ENCODE peak calls at places on chromosomes 2 and 18, in six cellular contexts. N, W, P, D, A and L are unnamed samples.

GRCh38 chr18:32772580-32773186 is at the start of gene KLHL14:
- DNase-seq in D (no peak), W (no peak), P (no peak), A (peak; percentile 13), N (no peak), L (no peak)

GRCh38 chr2:81481242-81481993 is 1176.9 kb upstream of the LRRTM1 start:
- DNase-seq in P (no peak), A (no peak), D (no peak), W (no peak), N (no peak), L (no peak)

GRCh38 chr2:205822578-205822977 is 140.3 kb downstream of the NRP2 start:
- DNase-seq in P (peak; percentile 68), N (peak; percentile 89), A (no peak), W (no peak), D (peak; percentile 15), L (no peak)

GRCh38 chr2:199757466-199757865 is 93.5 kb downstream of the FTCDNL1 start:
- DNase-seq in A (no peak), N (peak; percentile 3), P (peak; percentile 29), D (no peak), W (peak; percentile 32), L (peak; percentile 26)

GRCh38 chr2:144358979-144359541 is 160.9 kb downstream of the ZEB2 start:
- DNase-seq in N (peak; percentile 66), A (no peak), P (peak; percentile 80), W (no peak), D (peak; percentile 34), L (peak; percentile 41)

GRCh38 chr18:34880882-34881852 is 160.0 kb upstream of the MAPRE2 start:
- DNase-seq in W (no peak), N (no peak), D (no peak), P (peak; percentile 14), A (no peak), L (peak; percentile 54)

GRCh38 chr2:119485336-119486110 is 38.8 kb downstream of the SCTR start:
- DNase-seq in D (no peak), A (no peak), N (no peak), P (peak; percentile 10), W (no peak), L (no peak)

GRCh38 chr2:64945973-64946736 is 43.0 kb upstream of the SLC1A4 start:
- DNase-seq in N (no peak), D (peak; percentile 86), A (peak; percentile 5), W (peak; percentile 51), P (no peak), L (no peak)

GRCh38 chr2:40255118-40255517 is 196.8 kb downstream of the SLC8A1 start:
- DNase-seq in A (no peak), W (no peak), N (no peak), D (no peak), P (no peak), L (no peak)

GRCh38 chr2:83582589-83582988 is 876.5 kb downstream of the SUCLG1 start:
- DNase-seq in A (no peak), P (no peak), W (no peak), D (no peak), N (no peak), L (no peak)

GRCh38 chr2:83587309-83587708 is 871.8 kb downstream of the SUCLG1 start:
- DNase-seq in W (no peak), D (no peak), A (no peak), P (no peak), N (no peak), L (no peak)

GRCh38 chr2:83584674-83585073 is 874.4 kb downstream of the SUCLG1 start:
- DNase-seq in A (peak; percentile 56), W (no peak), N (peak; percentile 28), D (no peak), P (peak; percentile 65), L (peak; percentile 59)

DNA sequence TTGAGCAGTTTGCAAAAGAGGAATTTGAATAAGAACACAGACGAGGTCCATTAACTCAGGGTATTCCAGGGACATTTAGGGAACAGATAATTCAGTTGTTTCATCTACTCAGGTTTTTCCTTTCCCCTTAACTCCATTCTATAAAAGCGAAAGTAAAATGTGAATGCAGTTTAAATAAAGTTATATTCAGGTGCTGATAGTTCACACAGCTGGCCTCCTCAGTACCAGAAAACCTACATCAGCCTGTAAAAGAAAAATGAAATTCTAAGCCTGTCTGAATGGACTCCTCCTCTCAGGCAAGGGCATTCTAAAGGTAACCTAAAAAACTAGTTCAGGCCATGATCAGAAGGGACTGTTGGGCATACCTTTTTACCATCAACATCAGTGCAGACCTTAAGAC is 873.8 kb downstream of the SUCLG1 start:
- DNase-seq in D (peak; percentile 13), W (no peak), P (no peak), N (no peak), A (no peak), L (peak; percentile 12)
- H3K4me3 ChIP-seq in D (peak overlapping the region; percentile 19), W (no peak overlapping the region), P (peak overlapping the region; percentile 57), N (no peak overlapping the region), A (no peak overlapping the region), L (no peak overlapping the region)

GRCh38 chr2:44715671-44716077 is 225.8 kb upstream of the SIX3 start:
- DNase-seq in D (peak; percentile 56), N (peak; percentile 48), P (peak; percentile 82), W (no peak), A (peak; percentile 72), L (peak; percentile 59)

GRCh38 chr2:44719564-44719963 is 221.9 kb upstream of the SIX3 start:
- DNase-seq in A (no peak), P (no peak), N (no peak), D (no peak), W (no peak), L (no peak)

GRCh38 chr2:44718431-44718830 is 223.1 kb upstream of the SIX3 start:
- DNase-seq in P (no peak), N (no peak), W (no peak), D (no peak), A (no peak), L (no peak)

GRCh38 chr2:44713170-44713569 is 228.3 kb upstream of the SIX3 start:
- DNase-seq in A (no peak), W (no peak), N (no peak), D (peak; percentile 72), P (no peak), L (no peak)

DNA sequence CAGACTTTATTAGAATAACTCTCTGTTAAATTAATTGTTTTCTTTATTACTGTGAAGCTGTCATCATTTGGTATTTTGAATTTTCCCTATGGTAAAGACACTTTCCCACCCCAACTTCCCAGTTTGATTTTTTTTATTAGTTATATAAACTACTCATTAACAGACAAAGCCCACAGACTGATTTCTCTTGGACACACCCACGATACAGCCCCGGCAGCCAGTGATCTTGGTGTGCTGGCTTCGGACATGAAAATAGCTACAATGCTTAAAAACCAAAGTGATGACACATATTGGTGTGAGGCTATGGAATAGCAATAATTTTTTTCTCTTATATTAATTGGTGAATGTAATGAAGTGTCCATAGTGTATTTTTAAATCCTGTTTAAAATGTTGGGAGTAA is 225.4 kb upstream of the SIX3 start:
- DNase-seq in N (peak; percentile 18), P (peak; percentile 71), D (no peak), A (no peak), W (no peak), L (no peak)
- H3K9ac ChIP-seq in N (no peak overlapping the region), P (peak overlapping the region; percentile 15), D (no peak overlapping the region), A (no peak overlapping the region), W (no peak overlapping the region), L (no peak overlapping the region)

GRCh38 chr2:134717706-134718094 is 1.1 kb downstream of the TMEM163 start:
- DNase-seq in P (peak; percentile 9), A (peak; percentile 47), D (no peak), N (no peak), W (no peak), L (no peak)
- H3K27me3 ChIP-seq in P (peaks cover 58% of the 10 kb centered on the region), A (peaks cover 89% of the 10 kb centered on the region), D (peaks cover 10% of the 10 kb centered on the region), N (peaks cover 59% of the 10 kb centered on the region), W (peaks cover 48% of the 10 kb centered on the region), L (peaks cover 82% of the 10 kb centered on the region)

GRCh38 chr18:79406708-79407107 is 11.0 kb downstream of the NFATC1 start:
- DNase-seq in D (no peak), A (no peak), W (no peak), N (no peak), P (no peak), L (no peak)
- H3K4me3 ChIP-seq in D (no peak overlapping the region), A (no peak overlapping the region), W (no peak overlapping the region), N (no peak overlapping the region), P (no peak overlapping the region), L (no peak overlapping the region)

GRCh38 chr2:136131484-136131960 is 13.6 kb upstream of the CXCR4 start:
- DNase-seq in P (no peak), W (no peak), D (no peak), N (no peak), A (no peak), L (no peak)
- H3K9ac ChIP-seq in P (no peak overlapping the region), W (no peak overlapping the region), D (no peak overlapping the region), N (no peak overlapping the region), A (no peak overlapping the region), L (no peak overlapping the region)

GRCh38 chr18:57352761-57353136 is 392 bp downstream of the ST8SIA3 start:
- DNase-seq in D (no peak), P (no peak), A (peak; percentile 52), N (no peak), W (no peak), L (no peak)
- H3K27me3 ChIP-seq in D (no peaks in the 10 kb centered on the region), P (peaks cover 42% of the 10 kb centered on the region), A (peaks cover 53% of the 10 kb centered on the region), N (peaks cover 25% of the 10 kb centered on the region), W (peaks cover 13% of the 10 kb centered on the region), L (peaks cover 38% of the 10 kb centered on the region)

GRCh38 chr2:215946581-215946980 is 66.8 kb downstream of the MREG start:
- DNase-seq in A (no peak), P (no peak), W (no peak), D (no peak), N (no peak), L (no peak)

GRCh38 chr2:215948051-215948450 is 65.3 kb downstream of the MREG start:
- DNase-seq in P (no peak), N (no peak), W (no peak), D (no peak), A (no peak), L (no peak)

GRCh38 chr2:215952860-215953637 is 60.3 kb downstream of the MREG start:
- DNase-seq in N (no peak), W (no peak), A (no peak), P (no peak), D (no peak), L (no peak)

GRCh38 chr2:215950009-215950408 is 63.3 kb downstream of the MREG start:
- DNase-seq in A (peak; percentile 51), N (peak; percentile 39), D (peak; percentile 69), P (peak; percentile 72), W (no peak), L (peak; percentile 78)

DNA sequence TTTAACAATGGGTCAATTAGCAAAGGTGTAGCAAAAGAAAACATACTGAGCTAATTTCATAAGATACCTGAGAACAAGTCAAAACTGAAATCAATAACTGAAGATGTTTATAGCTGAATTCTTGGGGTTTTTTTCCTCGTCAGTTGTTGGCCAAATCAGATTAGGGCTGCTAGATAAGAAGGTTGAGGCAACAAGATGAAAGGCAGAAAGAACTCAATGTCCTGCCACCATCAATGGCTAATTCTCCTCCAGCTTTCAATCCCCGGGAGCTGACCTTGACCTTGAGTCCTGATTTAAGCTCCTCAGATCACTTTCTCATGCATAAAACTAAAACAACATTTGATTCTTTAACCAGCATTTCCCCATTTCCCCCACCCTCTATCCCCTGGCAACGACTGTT is 61.8 kb downstream of the MREG start:
- DNase-seq in W (no peak), N (no peak), P (no peak), A (no peak), D (no peak), L (no peak)
- H3K4me3 ChIP-seq in W (no peak overlapping the region), N (no peak overlapping the region), P (no peak overlapping the region), A (no peak overlapping the region), D (no peak overlapping the region), L (no peak overlapping the region)